ENCODE peak calls at places on chromosome 7, in four cellular contexts. U is NCI-H748 treated with DMSO at 0.1 percent for 48 hours, X is mucosa of gallbladder, H is nephron progenitor cell. Y is an unnamed sample.

GRCh38 chr7:53609185-53609584 is 573.8 kb downstream of the POM121L12 start:
- DNase-seq in U (no peak), X (no peak), H (no peak), Y (no peak)

GRCh38 chr7:70380315-70381027 is 751.5 kb upstream of the GALNT17 start:
- DNase-seq in U (no peak), X (peak; percentile 16), H (no peak), Y (no peak)

GRCh38 chr7:1588978-1589377 is 19.1 kb upstream of the PSMG3 start:
- DNase-seq in U (no peak), X (no peak), H (no peak), Y (no peak)

GRCh38 chr7:100559127-100559526 is 14.6 kb downstream of the SAP25 start:
- DNase-seq in U (no peak), X (no peak), H (no peak), Y (no peak)

GRCh38 chr7:45033931-45034290 is 33.9 kb downstream of the CCM2 start:
- DNase-seq in U (no peak), X (no peak), H (no peak), Y (no peak)

GRCh38 chr7:69799048-69799697 is 200.9 kb downstream of the AUTS2 start:
- DNase-seq in U (no peak), X (no peak), H (no peak), Y (no peak)

GRCh38 chr7:102993532-102994029 is 80.8 kb downstream of the LRRC17 start:
- DNase-seq in U (no peak), X (no peak), H (no peak), Y (no peak)

GRCh38 chr7:19268737-19269136 is 123.5 kb upstream of the FERD3L start:
- DNase-seq in U (no peak), X (no peak), H (no peak), Y (no peak)

GRCh38 chr7:5630670-5631069 is 150.8 kb downstream of the RNF216 start:
- DNase-seq in U (no peak), X (no peak), H (no peak), Y (no peak)

GRCh38 chr7:4794591-4795350 is 19.3 kb downstream of the AP5Z1 start:
- DNase-seq in U (no peak), X (no peak), H (no peak), Y (no peak)

GRCh38 chr7:25014735-25015134 is 34.8 kb upstream of the OSBPL3 start:
- DNase-seq in U (no peak), X (no peak), H (no peak), Y (no peak)

GRCh38 chr7:2402687-2403013 is 761 bp upstream of the CHST12 start:
- DNase-seq in U (no peak), X (no peak), H (no peak), Y (no peak)